ENCODE peak calls at places on chromosomes 13 and 19, in four cellular contexts. One of them, this sample, is unnamed.

GRCh38 chr19:39413903-39414608 is 1.6 kb downstream of the PLEKHG2 start:
- DNase-seq in head of caudate nucleus: no peak
- DNase-seq in stimulated activated naive CD8-positive, alpha-beta T cell treated with anti-CD3 and anti-CD28 coated beads, Interleukin-15, Interleukin-2, amounts not matched to agents 100 U/mL and 50 U/mL, for 24 hours: no peak
- DNase-seq in GM23338: peak; percentile 49
- DNase-seq in this sample: no peak

GRCh38 chr13:45156565-45157361 is 36.5 kb downstream of the GTF2F2 start:
- DNase-seq in head of caudate nucleus: no peak
- DNase-seq in stimulated activated naive CD8-positive, alpha-beta T cell treated with anti-CD3 and anti-CD28 coated beads, Interleukin-15, Interleukin-2, amounts not matched to agents 100 U/mL and 50 U/mL, for 24 hours: no peak
- DNase-seq in GM23338: no peak
- DNase-seq in this sample: no peak

GRCh38 chr19:55076321-55076720 is 652 bp downstream of the EPS8L1 start:
- DNase-seq in head of caudate nucleus: no peak
- DNase-seq in stimulated activated naive CD8-positive, alpha-beta T cell treated with anti-CD3 and anti-CD28 coated beads, Interleukin-15, Interleukin-2, amounts not matched to agents 100 U/mL and 50 U/mL, for 24 hours: no peak
- DNase-seq in GM23338: no peak
- DNase-seq in this sample: no peak

GRCh38 chr19:54421521-54421920 is 6.3 kb downstream of the TTYH1 start:
- DNase-seq in head of caudate nucleus: no peak
- DNase-seq in stimulated activated naive CD8-positive, alpha-beta T cell treated with anti-CD3 and anti-CD28 coated beads, Interleukin-15, Interleukin-2, amounts not matched to agents 100 U/mL and 50 U/mL, for 24 hours: no peak
- DNase-seq in GM23338: no peak
- DNase-seq in this sample: no peak

GRCh38 chr19:46192990-46193650 is 36.4 kb upstream of the IGFL1 start:
- DNase-seq in head of caudate nucleus: no peak
- DNase-seq in stimulated activated naive CD8-positive, alpha-beta T cell treated with anti-CD3 and anti-CD28 coated beads, Interleukin-15, Interleukin-2, amounts not matched to agents 100 U/mL and 50 U/mL, for 24 hours: no peak
- DNase-seq in GM23338: no peak
- DNase-seq in this sample: no peak

GRCh38 chr13:37289212-37289935 is 183.9 kb upstream of the CSNK1A1L start:
- DNase-seq in head of caudate nucleus: no peak
- DNase-seq in stimulated activated naive CD8-positive, alpha-beta T cell treated with anti-CD3 and anti-CD28 coated beads, Interleukin-15, Interleukin-2, amounts not matched to agents 100 U/mL and 50 U/mL, for 24 hours: no peak
- DNase-seq in GM23338: no peak
- DNase-seq in this sample: no peak

GRCh38 chr19:13554506-13555235 is 48.4 kb upstream of the CACNA1A start:
- DNase-seq in head of caudate nucleus: no peak
- DNase-seq in stimulated activated naive CD8-positive, alpha-beta T cell treated with anti-CD3 and anti-CD28 coated beads, Interleukin-15, Interleukin-2, amounts not matched to agents 100 U/mL and 50 U/mL, for 24 hours: no peak
- DNase-seq in GM23338: no peak
- DNase-seq in this sample: no peak

GRCh38 chr13:108924154-108924940 is 294.9 kb downstream of the MYO16 start:
- DNase-seq in head of caudate nucleus: no peak
- DNase-seq in stimulated activated naive CD8-positive, alpha-beta T cell treated with anti-CD3 and anti-CD28 coated beads, Interleukin-15, Interleukin-2, amounts not matched to agents 100 U/mL and 50 U/mL, for 24 hours: no peak
- DNase-seq in GM23338: no peak
- DNase-seq in this sample: no peak

GRCh38 chr19:34082289-34083077 is 89.8 kb upstream of the LSM14A start:
- DNase-seq in head of caudate nucleus: no peak
- DNase-seq in stimulated activated naive CD8-positive, alpha-beta T cell treated with anti-CD3 and anti-CD28 coated beads, Interleukin-15, Interleukin-2, amounts not matched to agents 100 U/mL and 50 U/mL, for 24 hours: no peak
- DNase-seq in GM23338: peak; percentile 58
- DNase-seq in this sample: no peak

GRCh38 chr19:35106291-35106583 is 9.4 kb upstream of the FXYD3 start:
- DNase-seq in head of caudate nucleus: peak; percentile 84
- DNase-seq in stimulated activated naive CD8-positive, alpha-beta T cell treated with anti-CD3 and anti-CD28 coated beads, Interleukin-15, Interleukin-2, amounts not matched to agents 100 U/mL and 50 U/mL, for 24 hours: no peak
- DNase-seq in GM23338: no peak
- DNase-seq in this sample: no peak

GRCh38 chr13:110340812-110341444 is 33.8 kb downstream of the COL4A2 start:
- DNase-seq in head of caudate nucleus: no peak
- DNase-seq in stimulated activated naive CD8-positive, alpha-beta T cell treated with anti-CD3 and anti-CD28 coated beads, Interleukin-15, Interleukin-2, amounts not matched to agents 100 U/mL and 50 U/mL, for 24 hours: peak; percentile 66
- DNase-seq in GM23338: no peak
- DNase-seq in this sample: no peak

GRCh38 chr19:46023311-46023779 is 492 bp upstream of the PGLYRP1 start:
- DNase-seq in head of caudate nucleus: no peak
- DNase-seq in stimulated activated naive CD8-positive, alpha-beta T cell treated with anti-CD3 and anti-CD28 coated beads, Interleukin-15, Interleukin-2, amounts not matched to agents 100 U/mL and 50 U/mL, for 24 hours: no peak
- DNase-seq in GM23338: peak; percentile 16
- DNase-seq in this sample: no peak

GRCh38 chr13:41937388-41937787 is 23.5 kb downstream of the VWA8 start:
- DNase-seq in head of caudate nucleus: no peak
- DNase-seq in stimulated activated naive CD8-positive, alpha-beta T cell treated with anti-CD3 and anti-CD28 coated beads, Interleukin-15, Interleukin-2, amounts not matched to agents 100 U/mL and 50 U/mL, for 24 hours: no peak
- DNase-seq in GM23338: no peak
- DNase-seq in this sample: no peak

GRCh38 chr19:39057615-39058014 is 25.3 kb upstream of the FBXO27 start:
- DNase-seq in head of caudate nucleus: no peak
- DNase-seq in stimulated activated naive CD8-positive, alpha-beta T cell treated with anti-CD3 and anti-CD28 coated beads, Interleukin-15, Interleukin-2, amounts not matched to agents 100 U/mL and 50 U/mL, for 24 hours: no peak
- DNase-seq in GM23338: no peak
- DNase-seq in this sample: no peak

GRCh38 chr13:42266464-42266863 is 5.5 kb upstream of the AKAP11 start:
- DNase-seq in head of caudate nucleus: no peak
- DNase-seq in stimulated activated naive CD8-positive, alpha-beta T cell treated with anti-CD3 and anti-CD28 coated beads, Interleukin-15, Interleukin-2, amounts not matched to agents 100 U/mL and 50 U/mL, for 24 hours: no peak
- DNase-seq in GM23338: peak; percentile 12
- DNase-seq in this sample: no peak

GRCh38 chr13:81539643-81540150 is 1198.8 kb upstream of the SPRY2 start:
- DNase-seq in head of caudate nucleus: no peak
- DNase-seq in stimulated activated naive CD8-positive, alpha-beta T cell treated with anti-CD3 and anti-CD28 coated beads, Interleukin-15, Interleukin-2, amounts not matched to agents 100 U/mL and 50 U/mL, for 24 hours: no peak
- DNase-seq in GM23338: peak; percentile 5
- DNase-seq in this sample: no peak

GRCh38 chr19:39502640-39503417 is 4.1 kb downstream of the DLL3 start:
- DNase-seq in head of caudate nucleus: no peak
- DNase-seq in stimulated activated naive CD8-positive, alpha-beta T cell treated with anti-CD3 and anti-CD28 coated beads, Interleukin-15, Interleukin-2, amounts not matched to agents 100 U/mL and 50 U/mL, for 24 hours: peak; percentile 85
- DNase-seq in GM23338: peak; percentile 94
- DNase-seq in this sample: no peak

GRCh38 chr13:73754727-73755292 is 379.4 kb downstream of the KLF12 start:
- DNase-seq in head of caudate nucleus: no peak
- DNase-seq in stimulated activated naive CD8-positive, alpha-beta T cell treated with anti-CD3 and anti-CD28 coated beads, Interleukin-15, Interleukin-2, amounts not matched to agents 100 U/mL and 50 U/mL, for 24 hours: no peak
- DNase-seq in GM23338: peak; percentile 81
- DNase-seq in this sample: peak; percentile 63

GRCh38 chr13:44193731-44194130 is 179.9 kb upstream of the SERP2 start:
- DNase-seq in head of caudate nucleus: no peak
- DNase-seq in stimulated activated naive CD8-positive, alpha-beta T cell treated with anti-CD3 and anti-CD28 coated beads, Interleukin-15, Interleukin-2, amounts not matched to agents 100 U/mL and 50 U/mL, for 24 hours: no peak
- DNase-seq in GM23338: no peak
- DNase-seq in this sample: no peak

This sample was measured in iPS DF 6.9.